ENCODE peak calls at places on chromosomes 16 and 17, in nine cellular contexts. C is IMR-90; F is CD4-positive, alpha-beta memory T cell; P is osteoblast; U is heart left ventricle; J is uterus; L is body of pancreas; Y is CD8-positive, alpha-beta memory T cell; Q is tibial artery. T is an unnamed sample.

GRCh38 chr17:49359990-49360795 is 1.9 kb downstream of the ZNF652 start:
- DNase-seq in U (no peak), C (no peak), Q (no peak), Y (peak; percentile 23), J (no peak), P (peak; percentile 46), F (peak; percentile 35), L (no peak), T (no peak)

GRCh38 chr17:27466376-27466747 is 10.1 kb downstream of the KSR1 start:
- DNase-seq in C (no peak), L (no peak), J (no peak), Y (no peak), P (no peak), U (no peak), Q (no peak), F (peak; percentile 17), T (no peak)

GRCh38 chr16:8867483-8868271 is 1.1 kb downstream of the CARHSP1 start:
- DNase-seq in L (no peak), J (peak; percentile 62), P (peak; percentile 92), Q (peak; percentile 58), U (peak; percentile 54), C (no peak), Y (no peak), F (peak; percentile 25), T (peak; percentile 65)

GRCh38 chr16:27759301-27759871 is 209.4 kb downstream of the KATNIP start:
- DNase-seq in Q (no peak), U (no peak), Y (no peak), C (peak; percentile 72), P (peak; percentile 81), J (no peak), F (no peak), L (no peak), T (peak; percentile 45)

GRCh38 chr17:13931111-13931526 is 138.2 kb upstream of the COX10 start:
- DNase-seq in F (no peak), U (peak; percentile 50), C (peak; percentile 19), J (peak; percentile 51), Y (no peak), P (no peak), Q (no peak), L (peak; percentile 53), T (peak; percentile 29)

GRCh38 chr17:31002047-31002446 is 31.2 kb downstream of the RNF135 start:
- DNase-seq in C (no peak), J (no peak), F (no peak), P (no peak), L (no peak), Q (no peak), Y (no peak), U (no peak), T (no peak)

GRCh38 chr16:81625544-81626152 is 153.4 kb upstream of the PLCG2 start:
- DNase-seq in F (no peak), P (peak; percentile 82), U (peak; percentile 63), J (peak; percentile 52), L (peak; percentile 93), C (peak; percentile 43), Q (peak; percentile 58), Y (no peak), T (no peak)

GRCh38 chr16:85029413-85029794 is 1.8 kb downstream of the KIAA0513 start:
- DNase-seq in J (peak; percentile 73), Q (no peak), U (no peak), F (peak; percentile 62), P (peak; percentile 92), C (peak; percentile 65), Y (peak; percentile 55), L (peak; percentile 28), T (peak; percentile 63)

GRCh38 chr16:13573903-13574302 is 346.1 kb upstream of the ERCC4 start:
- DNase-seq in F (no peak), J (no peak), Y (no peak), Q (no peak), C (no peak), L (no peak), P (no peak), U (no peak), T (no peak)

GRCh38 chr16:28168991-28169554 is 42.7 kb downstream of the XPO6 start:
- DNase-seq in L (no peak), C (no peak), Q (no peak), F (peak; percentile 76), J (no peak), Y (peak; percentile 61), U (no peak), P (no peak), T (no peak)

GRCh38 chr16:69301187-69301586 is 10.0 kb upstream of the VPS4A start:
- DNase-seq in U (no peak), C (no peak), J (no peak), F (no peak), L (no peak), Q (no peak), Y (no peak), P (no peak), T (peak; percentile 44)

GRCh38 chr16:52407778-52408177 is 139.2 kb downstream of the TOX3 start:
- DNase-seq in P (no peak), J (no peak), Q (no peak), U (no peak), F (no peak), C (no peak), Y (no peak), L (no peak), T (no peak)

GRCh38 chr16:57972285-57972684 is 1.4 kb upstream of the CNGB1 start:
- DNase-seq in F (no peak), Y (no peak), Q (no peak), P (no peak), U (no peak), J (no peak), C (no peak), L (no peak), T (no peak)
- H3K27me3 ChIP-seq in F (no peaks in the 10 kb centered on the region), Y (no peaks in the 10 kb centered on the region), Q (peaks cover 10% of the 10 kb centered on the region), P (peaks cover 15% of the 10 kb centered on the region), U (no peaks in the 10 kb centered on the region), J (no peaks in the 10 kb centered on the region), C (peaks cover 51% of the 10 kb centered on the region), L (no peaks in the 10 kb centered on the region), T (no peaks in the 10 kb centered on the region)

GRCh38 chr17:40422990-40423611 is 5.4 kb upstream of the TOP2A start:
- DNase-seq in C (no peak), Y (no peak), L (no peak), J (no peak), U (no peak), Q (no peak), P (peak; percentile 72), F (no peak), T (peak; percentile 88)
- H3K4me3 ChIP-seq in C (no peak overlapping the region), Y (no peak overlapping the region), L (no peak overlapping the region), J (no peak overlapping the region), U (no peak overlapping the region), Q (no peak overlapping the region), P (no peak overlapping the region), F (no peak overlapping the region), T (no peak overlapping the region)

GRCh38 chr17:45791041-45791582 is 7.0 kb downstream of the CRHR1 start:
- DNase-seq in Q (no peak), P (peak; percentile 53), U (no peak), J (peak; percentile 24), C (no peak), Y (no peak), F (no peak), L (no peak), T (no peak)
- H3K27me3 ChIP-seq in Q (peaks cover 87% of the 10 kb centered on the region), P (peaks cover 44% of the 10 kb centered on the region), U (peaks cover 95% of the 10 kb centered on the region), J (no peaks in the 10 kb centered on the region), C (peaks cover 69% of the 10 kb centered on the region), Y (peaks cover 11% of the 10 kb centered on the region), F (no peaks in the 10 kb centered on the region), L (no peaks in the 10 kb centered on the region), T (peaks cover 3% of the 10 kb centered on the region)

GRCh38 chr16:18804540-18804939 is 3.2 kb upstream of the ARL6IP1 start:
- DNase-seq in Q (no peak), J (no peak), F (no peak), L (no peak), C (no peak), Y (no peak), U (no peak), P (no peak), T (peak; percentile 65)
- H3K4me3 ChIP-seq in Q (no peak overlapping the region), J (no peak overlapping the region), F (no peak overlapping the region), L (no peak overlapping the region), C (no peak overlapping the region), Y (no peak overlapping the region), U (no peak overlapping the region), P (no peak overlapping the region), T (no peak overlapping the region)

GRCh38 chr17:15171433-15172047 is 93.6 kb downstream of the PMP22 start:
- DNase-seq in P (peak; percentile 85), L (peak; percentile 57), Q (peak; percentile 54), Y (no peak), J (no peak), F (no peak), U (peak; percentile 55), C (peak; percentile 75), T (peak; percentile 85)

GRCh38 chr17:15169676-15170075 is 95.5 kb downstream of the PMP22 start:
- DNase-seq in Y (no peak), F (no peak), P (no peak), U (no peak), Q (no peak), L (no peak), C (peak; percentile 77), J (no peak), T (no peak)

GRCh38 chr17:15168379-15168778 is 96.7 kb downstream of the PMP22 start:
- DNase-seq in F (no peak), Q (no peak), Y (no peak), L (no peak), U (no peak), J (no peak), P (no peak), C (no peak), T (no peak)
- H3K27me3 ChIP-seq in F (no peaks in the 10 kb centered on the region), Q (no peaks in the 10 kb centered on the region), Y (no peaks in the 10 kb centered on the region), L (no peaks in the 10 kb centered on the region), U (no peaks in the 10 kb centered on the region), J (no peaks in the 10 kb centered on the region), P (no peaks in the 10 kb centered on the region), C (peaks cover 1% of the 10 kb centered on the region), T (no peaks in the 10 kb centered on the region)